ENCODE peak calls at places on chromosome 20, in eight cellular contexts. One of them, this sample, is unnamed.

GRCh38 chr20:63527184-63527583 is 6.6 kb downstream of the PPDPF start:
- DNase-seq in esophagus squamous epithelium: no peak
- DNase-seq in astrocyte: no peak
- DNase-seq in heart right ventricle: no peak
- DNase-seq in GM12878: no peak
- DNase-seq in H1: no peak
- DNase-seq in left lung: no peak
- DNase-seq in fibroblast of lung: no peak
- DNase-seq in this sample: no peak

GRCh38 chr20:62772994-62773858 is 23.0 kb upstream of the MRGBP start:
- DNase-seq in esophagus squamous epithelium: no peak
- DNase-seq in astrocyte: peak; percentile 20
- DNase-seq in heart right ventricle: no peak
- DNase-seq in GM12878: no peak
- DNase-seq in H1: no peak
- DNase-seq in left lung: no peak
- DNase-seq in fibroblast of lung: peak; percentile 39
- DNase-seq in this sample: peak; percentile 82

GRCh38 chr20:64261138-64261537 is 5.6 kb downstream of the PCMTD2 start:
- DNase-seq in esophagus squamous epithelium: no peak
- DNase-seq in astrocyte: no peak
- DNase-seq in heart right ventricle: peak; percentile 38
- DNase-seq in GM12878: no peak
- DNase-seq in H1: no peak
- DNase-seq in left lung: no peak
- DNase-seq in fibroblast of lung: no peak
- DNase-seq in this sample: no peak

GRCh38 chr20:61120595-61121515 is 131.2 kb upstream of the CDH4 start:
- DNase-seq in esophagus squamous epithelium: no peak
- DNase-seq in astrocyte: peak; percentile 48
- DNase-seq in heart right ventricle: no peak
- DNase-seq in GM12878: no peak
- DNase-seq in H1: peak; percentile 25
- DNase-seq in left lung: no peak
- DNase-seq in fibroblast of lung: peak; percentile 65
- DNase-seq in this sample: peak; percentile 49

GRCh38 chr20:44946266-44946852 is 13.8 kb downstream of the TOMM34 start:
- DNase-seq in esophagus squamous epithelium: no peak
- DNase-seq in astrocyte: no peak
- DNase-seq in heart right ventricle: no peak
- DNase-seq in GM12878: no peak
- DNase-seq in H1: no peak
- DNase-seq in left lung: no peak
- DNase-seq in fibroblast of lung: no peak
- DNase-seq in this sample: no peak

GRCh38 chr20:25233016-25233772 is 14.7 kb upstream of the PYGB start:
- DNase-seq in esophagus squamous epithelium: no peak
- DNase-seq in astrocyte: peak; percentile 81
- DNase-seq in heart right ventricle: peak; percentile 59
- DNase-seq in GM12878: no peak
- DNase-seq in H1: no peak
- DNase-seq in left lung: peak; percentile 80
- DNase-seq in fibroblast of lung: peak; percentile 88
- DNase-seq in this sample: peak; percentile 59

GRCh38 chr20:36128463-36129176 is 25.9 kb upstream of the EPB41L1 start:
- DNase-seq in esophagus squamous epithelium: no peak
- DNase-seq in astrocyte: peak; percentile 65
- DNase-seq in heart right ventricle: no peak
- DNase-seq in GM12878: no peak
- DNase-seq in H1: no peak
- DNase-seq in left lung: no peak
- DNase-seq in fibroblast of lung: peak; percentile 77
- DNase-seq in this sample: no peak

GRCh38 chr20:50628326-50628725 is 63.0 kb downstream of the RIPOR3 start:
- DNase-seq in esophagus squamous epithelium: no peak
- DNase-seq in astrocyte: no peak
- DNase-seq in heart right ventricle: no peak
- DNase-seq in GM12878: no peak
- DNase-seq in H1: no peak
- DNase-seq in left lung: no peak
- DNase-seq in fibroblast of lung: no peak
- DNase-seq in this sample: peak; percentile 46

GRCh38 chr20:38863024-38863851 is 57.7 kb downstream of the PPP1R16B start:
- DNase-seq in esophagus squamous epithelium: no peak
- DNase-seq in astrocyte: no peak
- DNase-seq in heart right ventricle: no peak
- DNase-seq in GM12878: peak; percentile 75
- DNase-seq in H1: no peak
- DNase-seq in left lung: no peak
- DNase-seq in fibroblast of lung: no peak
- DNase-seq in this sample: no peak

GRCh38 chr20:31678389-31679356 is 41.0 kb downstream of the COX4I2 start:
- DNase-seq in esophagus squamous epithelium: no peak
- DNase-seq in astrocyte: peak; percentile 64
- DNase-seq in heart right ventricle: no peak
- DNase-seq in GM12878: no peak
- DNase-seq in H1: no peak
- DNase-seq in left lung: no peak
- DNase-seq in fibroblast of lung: peak; percentile 77
- DNase-seq in this sample: peak; percentile 77

GRCh38 chr20:54668271-54669053 is 193.1 kb downstream of the DOK5 start:
- DNase-seq in esophagus squamous epithelium: no peak
- DNase-seq in astrocyte: no peak
- DNase-seq in heart right ventricle: no peak
- DNase-seq in GM12878: no peak
- DNase-seq in H1: no peak
- DNase-seq in left lung: no peak
- DNase-seq in fibroblast of lung: peak; percentile 1
- DNase-seq in this sample: peak; percentile 23

GRCh38 chr20:33339515-33340058 is 56.6 kb downstream of the BPIFB1 start:
- DNase-seq in esophagus squamous epithelium: no peak
- DNase-seq in astrocyte: no peak
- DNase-seq in heart right ventricle: no peak
- DNase-seq in GM12878: no peak
- DNase-seq in H1: no peak
- DNase-seq in left lung: no peak
- DNase-seq in fibroblast of lung: no peak
- DNase-seq in this sample: no peak

GRCh38 chr20:58497076-58497665 is 18.0 kb downstream of the APCDD1L start:
- DNase-seq in esophagus squamous epithelium: no peak
- DNase-seq in astrocyte: no peak
- DNase-seq in heart right ventricle: no peak
- DNase-seq in GM12878: no peak
- DNase-seq in H1: no peak
- DNase-seq in left lung: no peak
- DNase-seq in fibroblast of lung: no peak
- DNase-seq in this sample: no peak

GRCh38 chr20:1934162-1934561 is 39.0 kb downstream of the SIRPA start:
- DNase-seq in esophagus squamous epithelium: no peak
- DNase-seq in astrocyte: peak; percentile 83
- DNase-seq in heart right ventricle: no peak
- DNase-seq in GM12878: no peak
- DNase-seq in H1: no peak
- DNase-seq in left lung: no peak
- DNase-seq in fibroblast of lung: peak; percentile 86
- DNase-seq in this sample: no peak

GRCh38 chr20:38172344-38172743 is 7.3 kb upstream of the TGM2 start:
- DNase-seq in esophagus squamous epithelium: no peak
- DNase-seq in astrocyte: no peak
- DNase-seq in heart right ventricle: no peak
- DNase-seq in GM12878: no peak
- DNase-seq in H1: no peak
- DNase-seq in left lung: no peak
- DNase-seq in fibroblast of lung: peak; percentile 65
- DNase-seq in this sample: no peak

GRCh38 chr20:4161447-4162251 is 146.3 kb upstream of the RNF24 start:
- DNase-seq in esophagus squamous epithelium: no peak
- DNase-seq in astrocyte: no peak
- DNase-seq in heart right ventricle: no peak
- DNase-seq in GM12878: peak; percentile 19
- DNase-seq in H1: no peak
- DNase-seq in left lung: peak; percentile 44
- DNase-seq in fibroblast of lung: peak; percentile 24
- DNase-seq in this sample: no peak

DNA sequence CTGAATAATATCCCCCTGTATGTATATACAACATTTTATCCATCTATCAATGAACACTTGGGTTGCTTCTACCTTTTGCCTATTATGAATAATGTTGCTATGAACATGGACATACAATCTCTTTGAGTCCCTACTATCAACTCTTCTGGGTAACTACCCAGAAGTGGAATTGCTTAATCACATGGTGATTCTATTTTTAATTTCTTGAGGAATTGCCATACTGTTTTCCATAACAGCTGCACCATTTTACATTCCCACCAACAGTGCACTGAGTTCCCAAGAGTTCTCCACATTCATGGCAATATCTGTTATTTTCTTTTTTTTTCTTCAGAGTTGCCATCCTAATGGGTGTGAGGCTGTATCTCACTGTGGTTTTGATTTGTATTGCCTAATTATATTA is 88.3 kb downstream of the ZHX3 start:
- DNase-seq in esophagus squamous epithelium: no peak
- DNase-seq in astrocyte: no peak
- DNase-seq in heart right ventricle: no peak
- DNase-seq in GM12878: no peak
- DNase-seq in H1: no peak
- DNase-seq in left lung: no peak
- DNase-seq in fibroblast of lung: no peak
- DNase-seq in this sample: no peak
- H3K27ac ChIP-seq in esophagus squamous epithelium: no peak overlapping the region
- H3K27ac ChIP-seq in astrocyte: no peak overlapping the region
- H3K27ac ChIP-seq in heart right ventricle: peak overlapping the region; percentile 24
- H3K27ac ChIP-seq in GM12878: no peak overlapping the region
- H3K27ac ChIP-seq in H1: no peak overlapping the region
- H3K27ac ChIP-seq in left lung: no peak overlapping the region
- H3K27ac ChIP-seq in fibroblast of lung: no peak overlapping the region
- H3K27ac ChIP-seq in this sample: no peak overlapping the region

DNA sequence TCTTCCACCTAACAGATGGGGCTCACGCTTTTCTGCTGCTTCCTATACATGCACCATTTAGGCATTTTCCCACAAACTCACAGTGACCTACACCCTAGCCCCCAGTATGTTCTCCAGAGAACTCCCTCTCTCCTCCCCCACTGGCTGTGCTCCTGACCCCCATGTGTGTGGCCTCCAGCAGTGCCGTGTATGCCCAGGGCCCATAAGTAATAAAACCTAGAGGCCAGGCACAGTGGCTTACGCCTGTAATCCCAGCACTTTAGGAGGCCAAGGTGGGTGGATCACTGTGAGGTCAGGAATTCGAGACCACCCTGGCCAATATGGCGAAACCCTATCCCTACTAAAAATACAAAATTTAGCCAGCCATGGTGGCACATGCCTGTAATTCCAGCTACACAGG is 54.7 kb upstream of the NXT1 start:
- DNase-seq in esophagus squamous epithelium: no peak
- DNase-seq in astrocyte: no peak
- DNase-seq in heart right ventricle: no peak
- DNase-seq in GM12878: no peak
- DNase-seq in H1: no peak
- DNase-seq in left lung: no peak
- DNase-seq in fibroblast of lung: no peak
- DNase-seq in this sample: peak; percentile 62
- H3K4me3 ChIP-seq in esophagus squamous epithelium: no peak overlapping the region
- H3K4me3 ChIP-seq in astrocyte: no peak overlapping the region
- H3K4me3 ChIP-seq in heart right ventricle: no peak overlapping the region
- H3K4me3 ChIP-seq in GM12878: no peak overlapping the region
- H3K4me3 ChIP-seq in H1: no peak overlapping the region
- H3K4me3 ChIP-seq in left lung: no peak overlapping the region
- H3K4me3 ChIP-seq in fibroblast of lung: no peak overlapping the region
- H3K4me3 ChIP-seq in this sample: no peak overlapping the region

DNA sequence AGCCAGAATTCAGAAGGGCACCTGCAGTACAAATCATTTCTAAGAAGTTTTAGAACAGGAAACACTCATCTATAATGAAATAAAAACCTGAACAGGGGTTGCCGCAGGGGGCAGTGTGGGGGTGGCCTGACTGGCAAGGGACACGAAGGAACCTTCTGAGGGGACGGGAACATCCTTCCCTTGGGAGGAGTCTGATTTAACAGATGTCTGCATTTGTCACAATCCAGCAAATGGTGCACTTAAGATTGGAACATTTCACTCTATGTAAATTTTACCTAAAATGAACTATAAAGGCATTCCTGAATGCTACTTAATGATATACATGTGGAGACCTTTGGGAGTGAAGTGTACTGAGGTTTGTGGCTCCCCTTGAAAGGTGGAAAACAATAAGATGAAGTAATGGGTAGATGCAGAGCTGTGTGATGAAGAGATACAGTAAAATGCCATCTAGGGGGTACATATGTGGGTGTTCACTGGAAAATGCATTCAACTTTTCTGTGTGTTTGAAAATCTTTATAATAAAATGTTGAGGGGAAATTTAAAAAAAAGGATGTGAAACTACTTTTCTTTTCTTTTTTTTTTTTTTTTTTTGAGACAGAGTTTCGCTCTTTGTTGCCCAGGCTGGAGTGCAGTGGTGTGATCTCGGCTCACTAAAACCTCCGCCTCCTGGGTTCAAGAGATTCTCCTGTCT is 89.5 kb downstream of the SNX5 start:
- DNase-seq in esophagus squamous epithelium: no peak
- DNase-seq in astrocyte: no peak
- DNase-seq in heart right ventricle: no peak
- DNase-seq in GM12878: no peak
- DNase-seq in H1: no peak
- DNase-seq in left lung: no peak
- DNase-seq in fibroblast of lung: no peak
- DNase-seq in this sample: no peak
- H3K4me1 ChIP-seq in esophagus squamous epithelium: peaks cover 22% of the 10 kb centered on the region
- H3K4me1 ChIP-seq in astrocyte: peaks cover 12% of the 10 kb centered on the region
- H3K4me1 ChIP-seq in heart right ventricle: peaks cover 31% of the 10 kb centered on the region
- H3K4me1 ChIP-seq in GM12878: peaks cover 18% of the 10 kb centered on the region
- H3K4me1 ChIP-seq in H1: peaks cover 3% of the 10 kb centered on the region
- H3K4me1 ChIP-seq in left lung: peaks cover 21% of the 10 kb centered on the region
- H3K4me1 ChIP-seq in fibroblast of lung: peaks cover 13% of the 10 kb centered on the region
- H3K4me1 ChIP-seq in this sample: no peaks in the 10 kb centered on the region

DNA sequence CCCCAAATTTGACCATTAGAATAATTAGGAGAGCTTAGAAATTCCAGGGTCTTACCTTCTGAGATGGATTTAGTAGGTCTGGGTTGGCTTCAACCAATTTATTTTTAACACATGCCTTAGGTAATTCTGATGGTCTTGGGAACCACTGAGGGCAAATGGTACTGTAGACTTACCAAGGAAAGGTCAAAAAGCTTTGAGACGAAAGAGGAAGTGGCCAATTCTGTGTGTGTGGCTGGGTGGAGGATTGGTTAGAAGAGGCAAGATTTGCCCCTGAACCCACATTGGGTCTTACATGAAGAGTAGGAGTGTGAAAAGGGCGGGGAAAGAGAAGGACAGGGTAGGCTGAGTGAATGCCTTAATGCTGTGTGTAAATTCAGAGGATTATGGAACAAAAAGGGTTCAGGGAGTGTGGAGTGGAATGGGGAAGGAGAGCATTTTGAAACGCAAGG is 2.7 kb downstream of the ITCH start:
- DNase-seq in esophagus squamous epithelium: no peak
- DNase-seq in astrocyte: no peak
- DNase-seq in heart right ventricle: no peak
- DNase-seq in GM12878: peak; percentile 79
- DNase-seq in H1: no peak
- DNase-seq in left lung: no peak
- DNase-seq in fibroblast of lung: no peak
- DNase-seq in this sample: no peak
- H3K27ac ChIP-seq in esophagus squamous epithelium: peak overlapping the region; percentile 6
- H3K27ac ChIP-seq in astrocyte: no peak overlapping the region
- H3K27ac ChIP-seq in heart right ventricle: no peak overlapping the region
- H3K27ac ChIP-seq in GM12878: no peak overlapping the region
- H3K27ac ChIP-seq in H1: no peak overlapping the region
- H3K27ac ChIP-seq in left lung: no peak overlapping the region
- H3K27ac ChIP-seq in fibroblast of lung: no peak overlapping the region
- H3K27ac ChIP-seq in this sample: no peak overlapping the region

This sample was measured in SJCRH30.